ENCODE peak calls at places on chromosome 14, in four cellular contexts. N is dorsolateral prefrontal cortex, M is osteocyte, G is NCI-H748 treated with DMSO at 0.1 percent for 48 hours. S is an unnamed sample.

GRCh38 chr14:73250317-73250713 is 13.0 kb downstream of the PAPLN start:
- DNase-seq in N (no peak), M (no peak), G (no peak), S (no peak)

GRCh38 chr14:104925941-104926609 is 1.4 kb downstream of the PLD4 start:
- DNase-seq in N (no peak), M (no peak), G (no peak), S (no peak)

GRCh38 chr14:94387051-94388026 is 1.1 kb downstream of the SERPINA1 start:
- DNase-seq in N (no peak), M (no peak), G (no peak), S (peak)

GRCh38 chr14:41873379-41874034 is 266.8 kb downstream of the LRFN5 start:
- DNase-seq in N (no peak), M (no peak), G (no peak), S (peak)

GRCh38 chr14:33742166-33742565 is 208.7 kb downstream of the EGLN3 start:
- DNase-seq in N (no peak), M (no peak), G (no peak), S (peak)

GRCh38 chr14:100874411-100875091 is 29.0 kb downstream of the RTL1 start:
- DNase-seq in N (no peak), M (no peak), G (no peak), S (no peak)

GRCh38 chr14:30875788-30876053 is 1.4 kb downstream of the COCH start:
- DNase-seq in N (no peak), M (no peak), G (no peak), S (no peak)

GRCh38 chr14:86532219-86532618 is 1002.3 kb downstream of the FLRT2 start:
- DNase-seq in N (no peak), M (no peak), G (no peak), S (peak)

GRCh38 chr14:60356921-60357550 is 108.0 kb downstream of the PPM1A start:
- DNase-seq in N (no peak), M (no peak), G (peak), S (no peak)

GRCh38 chr14:71703477-71703876 is 228.8 kb upstream of the RGS6 start:
- DNase-seq in N (no peak), M (no peak), G (no peak), S (peak)

GRCh38 chr14:31025335-31026075 is at the start of gene AP4S1:
- DNase-seq in N (peak), M (peak), G (peak), S (no peak)

GRCh38 chr14:22545842-22546721 is 42.9 kb downstream of the DAD1 start:
- DNase-seq in N (no peak), M (no peak), G (no peak), S (peak)

GRCh38 chr14:71355324-71356201 is 448.3 kb downstream of the PCNX1 start:
- DNase-seq in N (no peak), M (no peak), G (no peak), S (peak)

GRCh38 chr14:50397461-50398196 is 948 bp upstream of the CDKL1 start:
- DNase-seq in N (no peak), M (no peak), G (no peak), S (peak)

GRCh38 chr14:72528059-72528950 is 365.6 kb downstream of the DPF3 start:
- DNase-seq in N (no peak), M (no peak), G (no peak), S (peak)

GRCh38 chr14:52267501-52268190 is at the start of gene PTGDR:
- DNase-seq in N (no peak), M (no peak), G (no peak), S (peak)

GRCh38 chr14:102986810-102987579 is 64.5 kb downstream of the AMN start:
- DNase-seq in N (no peak), M (no peak), G (no peak), S (peak)

GRCh38 chr14:32986791-32987545 is 48.3 kb downstream of the NPAS3 start:
- DNase-seq in N (peak), M (no peak), G (no peak), S (peak)

GRCh38 chr14:104109121-104109541 is 23.6 kb downstream of the ASPG start:
- DNase-seq in N (no peak), M (no peak), G (no peak), S (no peak)

GRCh38 chr14:33986804-33987203 is 35.9 kb upstream of the EGLN3 start:
- DNase-seq in N (no peak), M (no peak), G (no peak), S (peak)

GRCh38 chr14:90903101-90903500 is 86.9 kb upstream of the TTC7B start:
- DNase-seq in N (no peak), M (no peak), G (peak), S (peak)

S was measured in fibroblast of the aortic adventitia.